ENCODE peak calls at places on chromosome 19, in six cellular contexts. X is endothelial cell of umbilical vein, C is HepG2, U is GM12878, S is K562, E is A549. V is an unnamed sample.

GRCh38 chr19:51904331-51905165 is at the start of gene ZNF649:
- DNase-seq in X (peak; percentile 84), E (peak; percentile 13), U (peak; percentile 51), S (peak; percentile 89), C (peak; percentile 83), V (peak; percentile 89)

GRCh38 chr19:40585677-40586422 is 9.2 kb downstream of the SHKBP1 start:
- DNase-seq in E (peak; percentile 69), U (no peak), S (no peak), C (no peak), X (peak; percentile 64), V (peak; percentile 76)

GRCh38 chr19:7679017-7679720 is 1.5 kb upstream of the TRAPPC5 start:
- DNase-seq in X (no peak), U (no peak), C (peak; percentile 36), S (peak; percentile 34), E (no peak), V (peak; percentile 53)

GRCh38 chr19:50819636-50820035 is 4.0 kb downstream of the KLK1 start:
- DNase-seq in X (no peak), E (no peak), C (no peak), S (no peak), U (no peak), V (no peak)

GRCh38 chr19:33444993-33445751 is 71.7 kb downstream of the CEBPG start:
- DNase-seq in S (no peak), E (no peak), C (no peak), U (no peak), X (no peak), V (no peak)

GRCh38 chr19:29942404-29943261 is 594 bp downstream of the URI1 start:
- DNase-seq in E (peak; percentile 67), X (peak; percentile 28), S (no peak), C (peak; percentile 43), U (no peak), V (peak; percentile 75)

GRCh38 chr19:30630289-30631034 is 258.3 kb downstream of the ZNF536 start:
- DNase-seq in S (no peak), X (no peak), U (no peak), C (no peak), E (no peak), V (no peak)

GRCh38 chr19:51359294-51359693 is 6.9 kb downstream of the ETFB start:
- DNase-seq in S (no peak), C (no peak), E (no peak), X (no peak), U (no peak), V (no peak)

GRCh38 chr19:11033763-11034162 is 55.5 kb upstream of the LDLR start:
- DNase-seq in C (no peak), X (no peak), E (no peak), U (no peak), S (no peak), V (no peak)

GRCh38 chr19:18446811-18447359 is 9.0 kb upstream of the ISYNA1 start:
- DNase-seq in X (no peak), E (no peak), U (no peak), S (no peak), C (no peak), V (no peak)

GRCh38 chr19:48385461-48386087 is 5.8 kb downstream of the KDELR1 start:
- DNase-seq in U (no peak), S (no peak), C (no peak), X (no peak), E (no peak), V (no peak)

GRCh38 chr19:8146877-8147575 is 2.4 kb downstream of the FBN3 start:
- DNase-seq in C (no peak), S (no peak), E (no peak), X (no peak), U (no peak), V (no peak)

GRCh38 chr19:51599084-51599483 is 28.0 kb downstream of the ZNF175 start:
- DNase-seq in U (no peak), X (no peak), S (no peak), C (no peak), E (no peak), V (no peak)

GRCh38 chr19:32287811-32288227 is 57.6 kb upstream of the ZNF507 start:
- DNase-seq in U (no peak), X (peak; percentile 43), S (peak; percentile 28), E (peak; percentile 44), C (peak; percentile 67), V (peak; percentile 72)

GRCh38 chr19:55118401-55118991 is 1.1 kb upstream of the PPP1R12C start:
- DNase-seq in X (no peak), S (peak; percentile 69), U (no peak), C (no peak), E (no peak), V (peak; percentile 91)

GRCh38 chr19:35206379-35206778 is 22.2 kb downstream of the FAM187B start:
- DNase-seq in C (no peak), E (no peak), X (no peak), U (peak; percentile 52), S (no peak), V (no peak)

GRCh38 chr19:29479941-29480340 is 45.9 kb upstream of the VSTM2B start:
- DNase-seq in C (no peak), U (no peak), S (no peak), X (no peak), E (no peak), V (no peak)

GRCh38 chr19:12237143-12237839 is 57.4 kb downstream of the ZNF44 start:
- DNase-seq in S (peak; percentile 27), C (no peak), U (no peak), E (no peak), X (no peak), V (no peak)

GRCh38 chr19:12229990-12230389 is 64.7 kb downstream of the ZNF44 start:
- DNase-seq in S (no peak), C (no peak), U (no peak), E (no peak), X (no peak), V (no peak)

GRCh38 chr19:12230751-12231733 is 63.6 kb downstream of the ZNF44 start:
- DNase-seq in E (no peak), C (no peak), S (no peak), U (no peak), X (no peak), V (peak; percentile 6)

GRCh38 chr19:12232961-12233360 is 61.7 kb downstream of the ZNF44 start:
- DNase-seq in S (no peak), X (no peak), C (no peak), E (no peak), U (no peak), V (no peak)
- TF ChIP-seq MYC in S (no peak), X (no peak), C (no peak), E (no peak), U (no peak), V (no peak)

GRCh38 chr19:39402417-39403297 is 4.0 kb upstream of the ZFP36 start:
- DNase-seq in X (peak; percentile 95), E (peak; percentile 75), U (peak; percentile 78), C (no peak), S (peak; percentile 86), V (peak; percentile 88)

GRCh38 chr19:39405930-39406655 is 554 bp upstream of the ZFP36 start:
- DNase-seq in E (no peak), X (no peak), U (no peak), S (no peak), C (no peak), V (peak; percentile 70)

GRCh38 chr19:39405261-39405912 is 1.3 kb upstream of the ZFP36 start:
- DNase-seq in U (no peak), X (no peak), E (no peak), S (no peak), C (no peak), V (no peak)

GRCh38 chr19:39401549-39402416 is 4.9 kb upstream of the ZFP36 start:
- DNase-seq in U (no peak), E (no peak), X (no peak), S (no peak), C (peak; percentile 96), V (peak; percentile 72)

DNA sequence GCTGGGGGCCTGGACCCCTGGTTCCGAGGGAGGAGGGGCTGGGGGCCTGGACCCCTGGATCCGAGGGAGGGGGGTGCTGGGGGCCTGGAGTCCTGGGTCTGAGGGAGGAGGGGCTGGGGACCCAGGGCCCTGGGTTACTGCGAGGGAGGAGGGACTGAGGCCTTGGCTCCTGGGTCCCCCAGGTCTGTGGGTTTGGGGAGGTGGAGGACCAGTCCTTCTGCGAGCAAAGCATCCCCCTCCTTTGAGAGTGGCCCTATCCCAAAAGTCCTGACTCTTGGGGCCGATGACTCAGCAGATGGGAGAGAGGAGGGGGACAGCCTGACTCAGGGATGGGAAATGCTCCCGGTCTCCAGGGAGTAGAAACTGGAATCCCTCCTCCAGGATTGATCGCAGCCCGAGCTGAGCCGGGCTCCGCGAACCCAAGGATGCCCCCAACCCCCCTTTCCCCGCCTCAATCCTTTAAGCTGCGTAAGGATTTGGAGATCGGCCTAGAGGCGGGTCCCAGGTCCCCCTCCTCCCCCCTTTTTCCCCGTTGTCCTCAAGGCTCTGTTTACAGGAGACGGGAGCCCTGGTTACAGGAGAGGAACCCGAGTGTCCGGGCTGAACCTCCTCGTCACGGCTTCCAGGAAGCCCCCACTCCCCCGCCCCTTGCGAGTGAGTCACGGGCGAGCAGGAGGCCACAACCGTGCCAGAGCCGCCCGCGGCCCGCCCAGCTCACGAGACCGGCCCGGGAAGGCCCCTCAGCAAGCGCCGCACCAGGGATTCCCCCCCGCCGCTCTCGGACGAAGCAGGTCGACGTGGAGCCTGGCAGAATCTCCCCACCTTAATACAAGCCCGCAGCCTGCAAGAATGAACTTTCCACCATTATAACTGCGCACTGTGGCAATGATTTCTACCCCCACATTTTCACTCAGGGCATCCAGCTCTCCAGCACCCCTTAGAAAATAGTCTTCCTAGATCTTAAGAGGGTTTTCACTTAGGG is 3.0 kb upstream of the ZFP36 start:
- DNase-seq in E (peak; percentile 98), U (no peak), C (no peak), X (peak; percentile 100), S (peak; percentile 61), V (peak; percentile 84)
- TF ChIP-seq POLR2A in E (no peak), U (peak; percentile 64), C (no peak), X (peak; percentile 15), S (peak; percentile 55), V (no peak)

DNA sequence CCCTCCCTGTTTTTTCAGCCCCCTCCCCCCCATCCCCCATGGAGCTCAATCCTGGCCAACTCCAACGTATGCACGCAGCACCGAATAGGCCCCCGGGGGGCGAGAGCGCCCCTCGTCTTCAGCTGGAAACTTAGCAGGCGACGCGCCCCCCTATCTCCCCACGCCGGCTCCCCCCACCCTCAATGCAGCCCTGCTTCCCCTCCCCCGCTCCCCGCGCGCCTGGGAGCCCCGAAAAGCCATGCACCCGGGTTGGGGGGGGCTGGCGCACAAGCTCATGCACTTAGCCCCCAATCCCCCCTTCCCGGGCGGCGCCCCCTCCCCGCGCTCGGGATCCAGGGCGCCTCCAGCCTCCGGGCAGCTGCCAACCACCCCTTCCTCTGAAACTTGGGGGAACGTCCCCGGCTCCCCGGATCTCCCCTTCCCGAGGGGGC is 508 bp downstream of the ZBTB7A start:
- DNase-seq in C (no peak), U (no peak), S (no peak), X (no peak), E (no peak), V (no peak)
- TF ChIP-seq MYC in C (no peak), U (no peak), S (no peak), X (no peak), E (no peak), V (no peak)

DNA sequence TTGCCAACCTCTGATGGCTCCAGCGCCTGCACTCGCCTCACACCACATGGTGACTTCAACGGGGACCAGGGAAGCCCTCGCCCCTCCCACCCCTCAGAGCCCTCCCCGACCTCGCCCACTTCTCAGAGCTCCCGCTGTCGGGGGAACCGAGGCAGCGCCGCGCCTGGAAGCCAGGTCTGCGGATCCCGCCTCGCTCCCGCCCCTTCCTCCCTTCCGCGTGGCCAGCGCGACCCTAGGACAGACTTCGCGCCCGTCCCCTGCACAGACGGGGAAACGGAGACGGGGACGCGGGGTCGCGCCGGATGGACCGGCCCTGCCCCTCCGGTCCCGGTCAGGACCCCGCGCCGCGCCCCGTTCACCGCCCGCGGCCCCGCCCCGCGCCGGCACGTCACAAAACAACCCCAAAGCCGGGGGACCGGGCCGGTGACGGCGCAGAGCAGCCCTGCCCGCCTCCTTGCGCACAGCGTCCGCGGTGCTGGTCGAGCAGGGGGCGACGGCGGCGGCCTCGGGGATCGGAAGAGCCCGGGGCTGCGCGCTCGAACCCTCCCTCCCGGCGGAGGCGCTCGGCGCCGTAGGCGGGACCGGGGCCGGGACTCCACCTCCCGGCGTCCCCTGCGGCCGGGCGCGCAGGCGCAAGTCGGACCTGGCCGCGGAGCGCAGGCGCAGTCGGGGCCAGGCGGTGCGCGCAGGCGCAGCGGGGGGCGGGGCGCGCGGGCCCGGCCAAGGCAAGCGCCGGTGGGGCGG is 379 bp upstream of the CDC34 start:
- DNase-seq in C (peak; percentile 80), S (peak; percentile 96), E (peak; percentile 79), U (no peak), X (peak; percentile 73), V (peak; percentile 82)
- TF ChIP-seq POLR2A in C (peak; percentile 78), S (peak; percentile 61), E (peak; percentile 32), U (peak; percentile 67), X (peak; percentile 20), V (peak; percentile 59)